ENCODE peak calls at places on chromosomes 3 and 15, in seven cellular contexts. I, Z, T, K, M, L and R are unnamed samples.
A peak's percentile ranks its signal among the peaks of the same experiment; 100 is the strongest.

GRCh38 chr3:54783611-54784010 is 144.2 kb downstream of the LRTM1 start:
- DNase-seq in I (no peak), Z (no peak), T (no peak), K (no peak), M (no peak), L (no peak), R (no peak)

GRCh38 chr15:77013786-77014136 is 18.8 kb downstream of the PSTPIP1 start:
- DNase-seq in I (peak; percentile 53), Z (no peak), T (no peak), K (no peak), M (no peak), L (peak; percentile 27), R (peak; percentile 49)

GRCh38 chr3:16070707-16071106 is 103.8 kb upstream of the GALNT15 start:
- DNase-seq in I (no peak), Z (no peak), T (no peak), K (no peak), M (no peak), L (no peak), R (no peak)

GRCh38 chr3:43753743-43754142 is 63.0 kb downstream of the ABHD5 start:
- DNase-seq in I (no peak), Z (no peak), T (no peak), K (no peak), M (no peak), L (no peak), R (no peak)

GRCh38 chr15:84888639-84889038 is 4.2 kb downstream of the SLC28A1 start:
- DNase-seq in I (no peak), Z (no peak), T (no peak), K (peak; percentile 21), M (no peak), L (peak; percentile 38), R (no peak)

GRCh38 chr3:32413845-32414526 is 22.3 kb downstream of the CMTM7 start:
- DNase-seq in I (no peak), Z (no peak), T (no peak), K (no peak), M (no peak), L (no peak), R (no peak)

GRCh38 chr3:24302382-24302781 is 192.3 kb downstream of the THRB start:
- DNase-seq in I (no peak), Z (no peak), T (no peak), K (no peak), M (no peak), L (no peak), R (no peak)

GRCh38 chr3:167116120-167116922 is 263.8 kb downstream of the ZBBX start:
- DNase-seq in I (no peak), Z (no peak), T (no peak), K (no peak), M (peak; percentile 55), L (no peak), R (no peak)

GRCh38 chr15:66389098-66389858 is 2.6 kb downstream of the MAP2K1 start:
- DNase-seq in I (no peak), Z (no peak), T (no peak), K (no peak), M (no peak), L (no peak), R (no peak)

GRCh38 chr15:57348081-57348480 is 28.2 kb upstream of the CGNL1 start:
- DNase-seq in I (no peak), Z (no peak), T (no peak), K (no peak), M (no peak), L (no peak), R (no peak)

GRCh38 chr15:41969851-41970431 is 2.4 kb downstream of the EHD4 start:
- DNase-seq in I (peak; percentile 19), Z (no peak), T (peak; percentile 37), K (no peak), M (no peak), L (no peak), R (peak; percentile 25)

GRCh38 chr15:63892794-63893441 is 59.2 kb upstream of the HERC1 start:
- DNase-seq in I (peak; percentile 59), Z (no peak), T (no peak), K (no peak), M (no peak), L (no peak), R (peak; percentile 53)

GRCh38 chr15:48505067-48505466 is 140.4 kb downstream of the FBN1 start:
- DNase-seq in I (no peak), Z (no peak), T (no peak), K (no peak), M (no peak), L (no peak), R (no peak)

GRCh38 chr15:77107068-77107467 is 36.2 kb upstream of the TSPAN3 start:
- DNase-seq in I (no peak), Z (no peak), T (no peak), K (peak; percentile 71), M (peak; percentile 74), L (no peak), R (no peak)

GRCh38 chr15:31438601-31439265 is 112.1 kb downstream of the KLF13 start:
- DNase-seq in I (no peak), Z (no peak), T (no peak), K (no peak), M (no peak), L (no peak), R (no peak)

GRCh38 chr15:31372635-31373091 is 46.0 kb downstream of the KLF13 start:
- DNase-seq in I (no peak), Z (peak; percentile 48), T (peak; percentile 59), K (peak; percentile 77), M (peak; percentile 90), L (no peak), R (no peak)

GRCh38 chr3:160370987-160371857 is 27.8 kb downstream of the IFT80 start:
- DNase-seq in I (no peak), Z (no peak), T (no peak), K (no peak), M (no peak), L (no peak), R (no peak)

GRCh38 chr3:58924581-58924980 is 125.2 kb downstream of the CFAP20DC start:
- DNase-seq in I (no peak), Z (no peak), T (no peak), K (no peak), M (no peak), L (no peak), R (no peak)

GRCh38 chr15:45203182-45203581 is 15.4 kb upstream of the SHF start:
- DNase-seq in I (no peak), Z (no peak), T (no peak), K (no peak), M (no peak), L (no peak), R (no peak)

GRCh38 chr15:90989040-90989768 is 5.1 kb downstream of the PRC1 start:
- DNase-seq in I (no peak), Z (no peak), T (no peak), K (no peak), M (no peak), L (no peak), R (no peak)

GRCh38 chr3:181103605-181104004 is 114.1 kb upstream of the DNAJC19 start:
- DNase-seq in I (no peak), Z (peak; percentile 16), T (no peak), K (no peak), M (no peak), L (peak; percentile 25), R (no peak)

GRCh38 chr15:89383635-89384604 is 49.3 kb upstream of the POLG start:
- DNase-seq in I (peak; percentile 53), Z (peak; percentile 56), T (no peak), K (peak; percentile 74), M (peak; percentile 93), L (peak; percentile 27), R (no peak)

GRCh38 chr3:11703185-11703584 is 59.5 kb upstream of the VGLL4 start:
- DNase-seq in I (no peak), Z (no peak), T (no peak), K (no peak), M (no peak), L (no peak), R (no peak)

DNA sequence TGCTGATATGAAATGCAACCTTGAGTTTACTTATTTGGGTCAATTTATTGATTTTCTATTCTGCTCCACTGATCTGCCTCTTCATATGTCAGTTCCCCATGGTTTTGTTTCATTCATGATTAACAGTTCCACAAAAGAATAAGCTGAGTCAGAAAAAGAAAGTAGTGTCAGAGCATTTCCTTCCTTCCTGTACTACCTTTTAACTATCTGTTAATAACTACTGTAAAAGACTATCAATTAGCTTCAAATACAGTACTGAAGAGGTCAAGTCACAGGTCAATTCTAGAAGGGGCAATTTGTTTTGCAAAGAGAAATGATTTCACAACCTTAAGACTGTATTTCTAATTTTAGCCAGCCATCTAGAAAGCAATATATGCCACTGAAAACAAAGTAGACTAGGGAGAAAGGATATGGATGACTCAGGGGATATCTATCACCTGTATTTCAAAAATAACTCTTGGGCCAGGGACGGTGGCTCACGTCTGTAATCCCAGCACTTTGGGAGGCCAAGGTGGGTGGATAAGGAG is 129.5 kb downstream of the TFDP2 start:
- DNase-seq in I (no peak), Z (no peak), T (no peak), K (no peak), M (no peak), L (no peak), R (no peak)
- H3K27ac ChIP-seq in I (no peak overlapping the region), Z (no peak overlapping the region), T (no peak overlapping the region), K (no peak overlapping the region), M (no peak overlapping the region), L (peak overlapping the region; percentile 9), R (no peak overlapping the region)

GRCh38 chr15:75673426-75674247 is 25.9 kb downstream of the SNX33 start:
- DNase-seq in I (peak; percentile 65), Z (no peak), T (no peak), K (peak; percentile 91), M (peak; percentile 96), L (no peak), R (peak; percentile 43)
- H3K4me1 ChIP-seq in I (peaks cover 9% of the 10 kb centered on the region), Z (peaks cover 29% of the 10 kb centered on the region), T (peaks cover 7% of the 10 kb centered on the region), K (peaks cover 17% of the 10 kb centered on the region), M (peaks cover 46% of the 10 kb centered on the region), L (peaks cover 10% of the 10 kb centered on the region), R (peaks cover 25% of the 10 kb centered on the region)

GRCh38 chr3:85007195-85008094 is 48.7 kb downstream of the CADM2 start:
- DNase-seq in I (no peak), Z (peak; percentile 78), T (no peak), K (no peak), M (no peak), L (no peak), R (no peak)
- TF ChIP-seq EP300 in I (no peak), Z (peak; percentile 52), T (no peak), K (no peak), M (no peak), L (no peak), R (no peak)

GRCh38 chr15:88022711-88023110 is 233.8 kb downstream of the NTRK3 start:
- DNase-seq in I (no peak), Z (no peak), T (no peak), K (no peak), M (no peak), L (no peak), R (no peak)
- H3K27ac ChIP-seq in I (no peak overlapping the region), Z (no peak overlapping the region), T (no peak overlapping the region), K (no peak overlapping the region), M (no peak overlapping the region), L (no peak overlapping the region), R (no peak overlapping the region)